ENCODE peak calls at places on chromosome 6, in four cellular contexts. Q is brain microvascular endothelial cell, K is transverse colon, S is A549. A is an unnamed sample.

GRCh38 chr6:56242343-56242742 is 5.0 kb downstream of the COL21A1 start:
- DNase-seq in K (no peak), S (no peak), Q (no peak), A (no peak)

GRCh38 chr6:34274129-34274528 is 25.3 kb upstream of the SMIM29 start:
- DNase-seq in Q (no peak), K (no peak), S (no peak), A (no peak)

GRCh38 chr6:161536141-161536735 is 262.4 kb upstream of the AGPAT4 start:
- DNase-seq in Q (no peak), S (no peak), K (no peak), A (no peak)

GRCh38 chr6:15332441-15332840 is 86.6 kb downstream of the JARID2 start:
- DNase-seq in Q (no peak), K (no peak), S (no peak), A (no peak)

GRCh38 chr6:141618180-141618581 is 514.5 kb upstream of the GJE1 start:
- DNase-seq in Q (no peak), K (no peak), S (no peak), A (peak)

GRCh38 chr6:43509984-43510826 is at the start of gene LRRC73:
- DNase-seq in K (peak), Q (peak), S (peak), A (peak)

GRCh38 chr6:109527989-109528388 is 45.0 kb upstream of the ZBTB24 start:
- DNase-seq in K (no peak), Q (no peak), S (peak), A (no peak)

GRCh38 chr6:151119823-151120524 is 119.8 kb upstream of the AKAP12 start:
- DNase-seq in S (no peak), K (peak), Q (no peak), A (no peak)

GRCh38 chr6:139257821-139258398 is 33.9 kb downstream of the TXLNB start:
- DNase-seq in Q (no peak), K (no peak), S (no peak), A (no peak)

GRCh38 chr6:30820196-30820595 is 64.1 kb upstream of the DDR1 start:
- DNase-seq in S (peak), Q (peak), K (peak), A (peak)

GRCh38 chr6:76835289-76835688 is 628.0 kb downstream of the HTR1B start:
- DNase-seq in K (no peak), S (no peak), Q (no peak), A (no peak)

GRCh38 chr6:52904562-52905279 is 4.8 kb downstream of the GSTA3 start:
- DNase-seq in Q (no peak), S (peak), K (no peak), A (no peak)

DNA sequence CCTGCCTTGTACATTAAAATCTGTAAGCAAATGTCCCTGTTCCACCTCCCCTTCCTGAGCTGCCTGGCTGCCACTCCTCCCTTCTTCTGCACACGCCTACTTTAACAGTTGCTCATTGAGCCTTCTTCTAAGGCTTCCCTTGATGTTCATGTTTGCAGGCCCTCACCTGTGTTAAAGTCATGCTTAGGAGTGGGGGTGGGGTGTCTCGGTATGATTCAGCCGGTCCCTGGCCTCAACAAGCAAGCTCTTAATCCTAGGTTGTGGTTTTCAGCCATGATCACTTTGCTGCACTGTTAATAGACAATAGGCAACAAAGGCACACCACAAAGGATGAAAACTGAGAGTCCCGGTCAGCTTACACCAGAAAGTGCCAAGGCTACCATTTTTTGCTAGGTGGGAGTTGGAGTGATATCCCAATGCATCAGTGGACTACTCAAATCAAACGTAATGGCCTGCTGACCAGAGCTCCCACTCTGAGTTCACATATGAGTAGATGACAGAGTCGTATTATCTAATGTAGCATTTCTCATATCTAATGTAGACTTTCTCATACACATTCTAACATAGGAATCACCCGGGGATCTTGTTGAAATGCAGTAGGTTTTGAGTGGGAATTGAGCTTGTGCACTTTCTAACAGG is 38.2 kb upstream of the FUCA2 start:
- DNase-seq in Q (no peak), S (no peak), K (no peak), A (no peak)
- H3K4me3 ChIP-seq in Q (no peak), S (no peak), K (no peak), A (no peak)

GRCh38 chr6:132798820-132799538 is 542 bp upstream of the SLC18B1 start:
- DNase-seq in S (peak), Q (peak), K (peak), A (peak)

GRCh38 chr6:132792510-132792909 is 5.9 kb downstream of the SLC18B1 start:
- DNase-seq in S (no peak), K (no peak), Q (no peak), A (no peak)

DNA sequence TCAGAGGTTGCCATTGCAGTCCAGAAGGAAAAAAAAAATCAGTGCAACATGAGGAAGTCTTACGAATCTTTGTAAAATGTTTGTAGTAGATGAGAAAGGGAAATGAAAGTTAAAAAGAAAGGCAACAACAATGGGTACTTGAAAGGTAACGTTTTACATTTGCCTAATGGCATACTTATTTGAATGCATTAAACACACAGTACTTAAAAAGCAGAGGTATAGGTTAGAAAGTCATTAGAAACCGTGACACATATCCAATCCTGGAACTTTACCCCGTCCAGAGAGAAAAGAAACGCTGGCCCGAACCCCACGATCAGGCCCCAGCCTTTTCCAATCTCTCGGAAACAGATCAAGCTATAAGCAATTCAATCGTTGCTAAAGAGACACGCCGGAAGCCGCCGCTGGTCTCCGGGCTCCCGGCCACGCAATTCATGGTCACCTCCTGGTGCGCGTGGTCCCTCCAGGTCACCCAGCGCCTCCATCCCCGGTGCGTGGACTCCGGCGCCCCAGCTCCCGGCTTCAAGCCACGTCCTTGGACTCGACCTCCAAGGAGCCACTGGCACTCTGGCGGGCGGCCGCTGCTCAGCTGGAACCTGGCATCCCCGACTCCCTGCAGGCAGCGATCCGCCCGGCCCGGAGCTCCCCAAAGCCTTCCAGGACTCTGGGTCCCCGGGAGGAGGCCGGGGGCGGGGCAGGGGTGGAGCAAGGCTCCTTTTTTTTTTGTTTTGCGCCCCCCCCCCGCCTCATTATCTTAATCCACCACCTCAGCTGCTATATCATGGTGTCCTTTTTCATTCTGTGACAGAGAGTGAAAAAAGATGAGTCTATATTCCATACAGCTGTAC is at the start of gene SLC18B1:
- DNase-seq in K (peak), Q (peak), S (no peak), A (peak)
- H3K27ac ChIP-seq in K (no peak), Q (no peak), S (peak), A (peak)

GRCh38 chr6:21596379-21597242 is 3.1 kb downstream of the SOX4 start:
- DNase-seq in K (peak), S (peak), Q (peak), A (peak)

GRCh38 chr6:21598662-21599061 is 5.1 kb downstream of the SOX4 start:
- DNase-seq in S (no peak), Q (no peak), K (no peak), A (no peak)

GRCh38 chr6:21595951-21596378 is 2.4 kb downstream of the SOX4 start:
- DNase-seq in K (peak), Q (no peak), S (no peak), A (peak)

GRCh38 chr6:21597706-21598273 is 4.2 kb downstream of the SOX4 start:
- DNase-seq in K (peak), S (no peak), Q (no peak), A (no peak)

GRCh38 chr6:21597243-21597682 is 3.7 kb downstream of the SOX4 start:
- DNase-seq in S (no peak), K (no peak), Q (no peak), A (no peak)
- H3K4me3 ChIP-seq in S (peak), K (peak), Q (peak), A (peak)

GRCh38 chr6:26454641-26455040 is 3.1 kb upstream of the BTN2A1 start:
- DNase-seq in K (no peak), S (no peak), Q (no peak), A (no peak)

GRCh38 chr6:26457407-26457795 is 354 bp upstream of the BTN2A1 start:
- DNase-seq in K (peak), S (no peak), Q (no peak), A (peak)

GRCh38 chr6:26455357-26455970 is 2.3 kb upstream of the BTN2A1 start:
- DNase-seq in S (no peak), K (no peak), Q (no peak), A (no peak)

GRCh38 chr6:26459023-26459810 is 1.5 kb downstream of the BTN2A1 start:
- DNase-seq in Q (no peak), K (no peak), S (no peak), A (no peak)

DNA sequence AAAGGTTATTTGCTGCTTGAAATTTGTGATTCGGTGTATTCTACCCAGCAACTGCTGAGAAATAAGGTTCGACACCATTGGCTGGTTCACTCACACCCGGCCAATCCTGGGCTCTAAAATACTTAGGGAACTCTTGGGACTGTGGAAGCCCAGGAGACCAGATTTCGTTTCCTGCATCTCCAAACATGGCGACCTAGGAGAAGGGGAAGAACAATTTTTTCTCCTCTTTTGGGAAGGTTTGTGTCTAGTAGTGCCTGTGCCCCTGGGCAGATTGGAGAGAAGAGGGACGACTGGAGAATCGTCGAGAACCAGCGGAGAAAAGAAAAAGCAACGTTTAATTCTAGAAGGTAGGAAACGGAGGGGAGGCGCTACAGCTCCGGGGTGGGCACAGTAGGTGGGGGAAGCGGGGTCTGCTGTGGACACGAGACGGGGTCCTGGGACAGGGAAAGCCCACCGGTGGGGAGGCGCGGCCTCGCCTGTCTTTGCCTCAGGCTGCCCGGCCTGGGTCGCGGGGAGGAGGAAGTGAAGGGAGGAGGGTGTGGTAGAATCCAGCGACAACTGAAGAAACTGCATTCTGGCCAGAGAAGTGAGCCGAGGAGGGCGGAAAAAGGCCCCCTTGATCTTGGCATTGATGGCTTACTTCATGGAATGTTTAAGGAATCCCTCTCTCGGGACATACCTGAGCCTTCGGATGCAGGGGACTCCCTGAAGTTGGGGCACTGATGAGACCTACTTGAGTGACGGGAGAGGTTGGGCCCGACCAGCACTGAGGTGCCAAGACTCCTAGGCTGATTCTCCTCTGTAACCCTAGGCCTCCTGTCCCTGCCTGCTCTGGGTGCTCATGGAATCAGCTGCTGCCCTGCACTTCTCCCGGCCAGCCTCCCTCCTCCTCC is at the start of gene BTN2A1:
- DNase-seq in K (peak), Q (peak), S (peak), A (peak)
- H3K27ac ChIP-seq in K (peak), Q (peak), S (peak), A (peak)

DNA sequence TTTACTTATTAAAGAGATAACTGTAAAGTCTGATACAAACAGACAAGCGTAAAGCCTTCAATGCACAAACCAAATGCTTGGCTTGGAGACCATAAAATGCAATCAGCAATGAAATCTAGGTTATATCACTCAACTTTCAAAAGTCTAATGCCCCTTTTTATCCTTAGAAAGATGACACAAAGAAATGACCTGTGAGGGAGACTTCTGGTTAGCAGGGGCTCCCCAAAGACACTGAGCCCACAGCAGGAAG is 88.4 kb downstream of the HIVEP2 start:
- DNase-seq in Q (no peak), K (no peak), S (no peak), A (no peak)
- H3K4me3 ChIP-seq in Q (no peak), K (no peak), S (no peak), A (no peak)

GRCh38 chr6:32436995-32437836 is 2.5 kb upstream of the HLA-DRA start:
- DNase-seq in K (no peak), S (no peak), Q (no peak), A (no peak)

GRCh38 chr6:32442243-32442667 is 2.6 kb downstream of the HLA-DRA start:
- DNase-seq in Q (no peak), K (no peak), S (no peak), A (no peak)

GRCh38 chr6:32442977-32443552 is 3.4 kb downstream of the HLA-DRA start:
- DNase-seq in Q (no peak), K (no peak), S (no peak), A (no peak)

GRCh38 chr6:32439139-32439538 is 548 bp upstream of the HLA-DRA start:
- DNase-seq in K (no peak), Q (no peak), S (no peak), A (no peak)

DNA sequence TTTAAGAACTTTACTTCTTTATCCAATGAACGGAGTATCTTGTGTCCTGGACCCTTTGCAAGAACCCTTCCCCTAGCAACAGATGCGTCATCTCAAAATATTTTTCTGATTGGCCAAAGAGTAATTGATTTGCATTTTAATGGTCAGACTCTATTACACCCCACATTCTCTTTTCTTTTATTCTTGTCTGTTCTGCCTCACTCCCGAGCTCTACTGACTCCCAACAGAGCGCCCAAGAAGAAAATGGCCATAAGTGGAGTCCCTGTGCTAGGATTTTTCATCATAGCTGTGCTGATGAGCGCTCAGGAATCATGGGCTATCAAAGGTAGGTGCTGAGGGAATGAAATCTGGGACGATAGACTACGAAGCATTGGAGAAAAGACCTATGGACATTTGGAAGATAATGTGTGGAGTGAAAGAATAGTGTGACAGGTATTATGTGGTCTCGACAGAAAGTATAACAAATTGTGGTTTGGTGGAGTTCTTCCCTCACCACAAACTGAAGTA is at the start of gene HLA-DRA:
- DNase-seq in K (no peak), Q (peak), S (peak), A (no peak)
- H3K27ac ChIP-seq in K (peak), Q (no peak), S (no peak), A (no peak)

GRCh38 chr6:27296106-27296783 is 15.8 kb downstream of the POM121L2 start:
- DNase-seq in Q (peak), S (peak), K (no peak), A (no peak)

GRCh38 chr6:27294409-27294808 is 17.7 kb downstream of the POM121L2 start:
- DNase-seq in S (peak), Q (no peak), K (no peak), A (no peak)

GRCh38 chr6:27295301-27296079 is 16.6 kb downstream of the POM121L2 start:
- DNase-seq in Q (peak), S (peak), K (no peak), A (no peak)

GRCh38 chr6:27290850-27291208 is 21.2 kb downstream of the POM121L2 start:
- DNase-seq in S (no peak), Q (no peak), K (no peak), A (no peak)

GRCh38 chr6:27293436-27294152 is 18.5 kb downstream of the POM121L2 start:
- DNase-seq in Q (peak), K (no peak), S (peak), A (no peak)
- H3K4me3 ChIP-seq in Q (peak), K (no peak), S (peak), A (no peak)

DNA sequence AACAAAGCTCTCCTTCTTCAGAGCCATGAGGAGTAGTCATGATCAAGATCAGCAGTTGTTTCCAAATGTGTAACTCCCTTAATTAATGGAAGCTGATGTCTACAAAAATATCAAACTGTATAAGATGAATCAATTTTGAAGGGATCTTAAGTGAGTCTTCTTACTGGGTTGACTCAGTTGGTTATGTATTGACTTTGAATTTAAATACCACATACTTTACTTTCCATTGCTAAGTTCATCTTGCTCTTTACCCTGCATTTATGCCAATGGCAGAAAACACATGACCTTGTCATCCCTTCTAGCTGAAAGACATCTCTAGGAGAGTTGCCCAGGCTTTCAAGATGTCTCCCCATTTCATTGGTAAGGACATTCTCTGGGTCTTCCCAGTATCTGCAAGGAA is 123.2 kb upstream of the STMND1 start:
- DNase-seq in K (no peak), S (no peak), Q (no peak), A (no peak)
- H3K27ac ChIP-seq in K (no peak), S (no peak), Q (no peak), A (no peak)

A was measured in aorta.